ENCODE peak calls at places on chromosomes 1 and 21, in eight cellular contexts. Q is activated CD8-positive, alpha-beta T cell treated with anti-CD3 and anti-CD28 coated beads for 36 hours; E is endothelial cell; M is colonic mucosa; L is IMR-90; R is endodermal cell; A is esophagus squamous epithelium; F is GM06990. O is an unnamed sample.

GRCh38 chr21:46322351-46323226 is 1.1 kb downstream of the C21orf58 start:
- DNase-seq in L (peak), R (peak), Q (peak), M (peak), A (no peak), F (no peak), E (peak), O (no peak)

GRCh38 chr1:52022133-52022532 is 11.5 kb downstream of the KTI12 start:
- DNase-seq in E (no peak), A (no peak), L (no peak), M (no peak), R (no peak), Q (no peak), F (no peak), O (no peak)

GRCh38 chr1:25700124-25700523 is 83.5 kb downstream of the MAN1C1 start:
- DNase-seq in M (peak), F (no peak), L (peak), E (no peak), Q (no peak), R (no peak), A (no peak), O (no peak)

GRCh38 chr21:45549670-45550463 is 7.6 kb upstream of the SLC19A1 start:
- DNase-seq in Q (peak), E (no peak), R (peak), L (no peak), M (no peak), F (peak), A (no peak), O (peak)

GRCh38 chr1:162939035-162939434 is 78.1 kb upstream of the CCDC190 start:
- DNase-seq in L (no peak), A (no peak), E (no peak), F (no peak), M (no peak), R (no peak), Q (no peak), O (no peak)

GRCh38 chr1:36161656-36162531 is 5.9 kb downstream of the MAP7D1 start:
- DNase-seq in F (peak), M (no peak), A (no peak), L (no peak), R (peak), E (no peak), Q (peak), O (peak)

GRCh38 chr1:47814592-47815436 is 182.4 kb downstream of the TRABD2B start:
- DNase-seq in Q (no peak), F (no peak), M (no peak), R (no peak), E (no peak), L (no peak), A (no peak), O (no peak)

GRCh38 chr1:80113168-80114038 is 1106.9 kb upstream of the ADGRL4 start:
- DNase-seq in A (no peak), R (no peak), Q (no peak), L (no peak), M (no peak), F (no peak), E (no peak), O (no peak)

GRCh38 chr1:26811708-26812107 is 14.8 kb upstream of the ZDHHC18 start:
- DNase-seq in L (no peak), F (no peak), R (no peak), M (no peak), A (no peak), Q (no peak), E (no peak), O (no peak)

GRCh38 chr1:18410407-18410806 is 70.3 kb upstream of the KLHDC7A start:
- DNase-seq in F (no peak), Q (no peak), L (no peak), M (no peak), R (peak), E (no peak), A (no peak), O (no peak)

GRCh38 chr1:43847290-43847689 is 86.3 kb upstream of the ARTN start:
- DNase-seq in L (no peak), E (no peak), R (no peak), M (no peak), A (no peak), F (no peak), Q (no peak), O (no peak)

GRCh38 chr1:2143814-2144500 is 50.6 kb downstream of the FAAP20 start:
- DNase-seq in L (no peak), A (no peak), Q (no peak), R (no peak), E (no peak), F (no peak), M (no peak), O (no peak)

GRCh38 chr1:222167111-222167510 is 380.8 kb downstream of the HHIPL2 start:
- DNase-seq in A (no peak), E (peak), L (peak), R (peak), Q (peak), M (peak), F (no peak), O (peak)

GRCh38 chr1:933603-933940 is 9.8 kb downstream of the SAMD11 start:
- DNase-seq in E (no peak), L (no peak), A (no peak), R (peak), F (no peak), Q (no peak), M (no peak), O (no peak)

GRCh38 chr1:100443739-100444571 is 91.6 kb downstream of the CDC14A start:
- DNase-seq in R (no peak), L (peak), A (no peak), Q (peak), M (no peak), F (peak), E (no peak), O (no peak)

GRCh38 chr1:86375688-86376087 is 20.4 kb downstream of the ODF2L start:
- DNase-seq in A (no peak), Q (no peak), R (no peak), F (no peak), E (no peak), L (no peak), M (no peak), O (no peak)

GRCh38 chr1:194056169-194056568 is 869.8 kb upstream of the B3GALT2 start:
- DNase-seq in A (no peak), F (no peak), M (no peak), Q (no peak), E (no peak), R (no peak), L (no peak), O (no peak)

GRCh38 chr1:110433803-110434202 is 17.1 kb upstream of the PROK1 start:
- DNase-seq in M (no peak), L (peak), R (peak), A (no peak), F (no peak), Q (peak), E (peak), O (no peak)

GRCh38 chr1:12179111-12179519 is 12.3 kb downstream of the TNFRSF1B start:
- DNase-seq in M (no peak), R (no peak), Q (peak), F (peak), E (no peak), L (peak), A (no peak), O (no peak)

GRCh38 chr1:2041887-2042286 is 8.3 kb upstream of the PRKCZ start:
- DNase-seq in L (no peak), A (no peak), R (no peak), F (no peak), M (no peak), E (no peak), Q (no peak), O (no peak)

GRCh38 chr1:172851871-172852270 is 193.0 kb downstream of the FASLG start:
- DNase-seq in L (no peak), E (no peak), Q (no peak), R (no peak), M (no peak), A (no peak), F (no peak), O (no peak)

GRCh38 chr1:27487927-27488522 is 1.9 kb downstream of the WASF2 start:
- DNase-seq in Q (no peak), M (no peak), F (no peak), E (no peak), L (no peak), A (no peak), R (no peak), O (no peak)

GRCh38 chr1:99784809-99785255 is 18.4 kb upstream of the FRRS1 start:
- DNase-seq in Q (peak), F (peak), L (no peak), A (no peak), R (no peak), M (no peak), E (no peak), O (no peak)

GRCh38 chr1:17233675-17234074 is 15.2 kb upstream of the PADI3 start:
- DNase-seq in M (peak), L (peak), Q (no peak), R (no peak), F (no peak), E (no peak), A (no peak), O (no peak)

GRCh38 chr1:207034208-207034607 is 1.7 kb upstream of the C1orf116 start:
- DNase-seq in R (no peak), E (no peak), M (no peak), F (no peak), L (no peak), Q (no peak), A (no peak), O (no peak)

GRCh38 chr1:207034998-207035397 is 2.4 kb upstream of the C1orf116 start:
- DNase-seq in E (no peak), L (peak), F (no peak), A (no peak), Q (peak), M (no peak), R (no peak), O (no peak)

GRCh38 chr1:207033302-207033701 is 746 bp upstream of the C1orf116 start:
- DNase-seq in E (no peak), M (no peak), Q (no peak), F (no peak), A (no peak), R (no peak), L (no peak), O (no peak)

GRCh38 chr1:207036865-207037264 is 4.3 kb upstream of the C1orf116 start:
- DNase-seq in F (no peak), E (no peak), A (no peak), R (no peak), M (no peak), L (no peak), Q (no peak), O (no peak)

DNA sequence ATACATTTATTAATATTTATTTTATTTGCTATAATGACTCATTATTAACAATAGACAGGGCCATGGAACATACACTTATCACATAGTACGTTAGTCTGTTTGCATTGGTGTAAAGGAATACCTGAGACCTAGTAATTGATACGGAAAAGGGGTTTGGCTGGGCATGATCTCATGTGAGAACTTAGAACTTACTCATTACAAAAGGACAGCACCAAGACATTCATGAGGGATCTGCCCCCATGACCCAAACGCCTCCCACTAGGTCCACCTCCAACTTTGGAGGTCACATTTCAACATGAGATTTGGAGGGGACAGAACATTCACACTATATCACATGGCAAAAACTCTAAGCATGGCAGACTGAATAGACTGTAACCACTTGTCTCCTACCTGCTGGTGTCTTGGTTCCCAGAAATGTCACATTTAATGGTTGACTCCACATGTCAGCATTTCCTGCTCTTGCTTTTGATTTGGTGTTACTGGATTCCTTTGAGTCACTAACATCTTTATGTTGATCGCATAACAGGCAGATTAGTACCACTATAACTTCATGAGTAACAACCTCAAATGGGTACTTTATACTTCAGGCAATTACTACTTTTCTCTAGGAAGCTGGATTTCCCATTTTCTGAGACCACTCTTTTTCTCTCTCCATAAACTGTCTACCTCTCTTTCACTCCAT is 3.5 kb upstream of the C1orf116 start:
- DNase-seq in F (no peak), E (no peak), A (no peak), M (no peak), R (no peak), Q (no peak), L (no peak), O (no peak)
- TF ChIP-seq CTCF in F (no peak), E (no peak), A (no peak), M (no peak), R (no peak), Q (no peak), L (no peak), O (no peak)

DNA sequence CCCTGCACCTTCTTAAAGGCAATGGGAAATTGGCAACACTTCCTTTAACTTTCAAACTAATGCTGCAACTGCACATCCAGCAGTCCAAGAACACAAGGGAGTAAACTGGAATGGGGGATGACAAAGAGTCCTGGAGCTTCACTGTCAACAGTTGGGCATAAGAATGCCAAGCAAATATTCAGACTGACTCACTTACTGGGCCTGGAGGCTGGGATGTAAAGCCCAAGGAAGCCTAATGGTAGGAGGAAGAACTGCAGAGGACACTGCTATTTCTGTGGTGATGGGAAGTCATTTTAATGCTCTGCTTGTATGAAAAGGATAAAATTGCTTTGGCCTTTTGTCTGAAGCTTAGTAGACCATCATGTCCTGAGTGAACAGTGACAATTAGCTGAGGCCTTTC is 15.7 kb upstream of the DMRTA2 start:
- DNase-seq in R (no peak), F (no peak), E (no peak), A (no peak), Q (no peak), M (no peak), L (peak), O (no peak)
- TF ChIP-seq CTCF in R (peak), F (no peak), E (peak), A (no peak), Q (no peak), M (no peak), L (no peak), O (no peak)

GRCh38 chr21:29351691-29352090 is 53.0 kb downstream of the BACH1 start:
- DNase-seq in L (peak), F (no peak), Q (no peak), R (no peak), E (no peak), A (no peak), M (no peak), O (no peak)

GRCh38 chr21:29349702-29350101 is 51.0 kb downstream of the BACH1 start:
- DNase-seq in Q (no peak), L (no peak), R (no peak), E (no peak), M (no peak), F (no peak), A (no peak), O (no peak)

GRCh38 chr21:29347274-29347681 is 48.6 kb downstream of the BACH1 start:
- DNase-seq in F (no peak), M (no peak), L (peak), E (no peak), A (no peak), R (no peak), Q (no peak), O (no peak)

GRCh38 chr21:29346771-29347170 is 48.0 kb downstream of the BACH1 start:
- DNase-seq in F (no peak), L (no peak), Q (no peak), A (no peak), R (no peak), M (no peak), E (no peak), O (no peak)

DNA sequence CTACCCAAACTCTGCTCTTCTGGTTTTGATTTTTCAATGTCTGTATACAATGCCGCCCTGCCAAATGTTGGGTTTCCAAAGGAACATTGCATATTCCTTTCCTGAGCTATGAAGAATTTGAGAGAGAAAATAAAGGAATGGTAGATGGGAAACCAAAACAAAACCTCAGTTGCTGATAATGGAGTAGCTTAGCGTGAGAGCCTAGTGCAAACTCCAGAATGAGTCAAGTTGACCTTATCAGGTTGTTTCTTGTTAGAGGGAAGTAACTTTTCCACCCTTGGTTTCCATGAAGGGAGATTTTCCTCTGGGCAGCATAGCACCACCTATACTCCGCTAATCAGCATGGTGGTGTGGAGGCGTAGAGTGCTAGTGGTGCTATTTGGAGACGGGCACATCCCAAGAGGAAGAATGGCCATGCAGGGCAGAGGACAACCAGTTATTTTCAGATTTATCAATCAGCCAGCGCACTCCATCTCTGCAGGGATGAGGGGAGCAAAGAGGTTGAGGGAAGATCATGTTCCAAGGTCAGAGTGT is 51.6 kb downstream of the BACH1 start:
- DNase-seq in M (no peak), Q (no peak), F (no peak), R (no peak), A (no peak), L (peak), E (no peak), O (no peak)
- TF ChIP-seq CTCF in M (no peak), Q (no peak), F (no peak), R (no peak), A (no peak), L (no peak), E (no peak), O (no peak)

GRCh38 chr1:155077758-155078495 is 710 bp upstream of the EFNA3 start:
- DNase-seq in E (no peak), F (no peak), R (peak), Q (no peak), A (no peak), L (no peak), M (no peak), O (no peak)

GRCh38 chr1:155077346-155077745 is 1.3 kb upstream of the EFNA3 start:
- DNase-seq in A (no peak), F (no peak), M (no peak), R (peak), L (no peak), Q (no peak), E (no peak), O (no peak)

GRCh38 chr1:155073377-155074272 is 5.0 kb upstream of the EFNA3 start:
- DNase-seq in F (no peak), L (no peak), A (no peak), M (no peak), E (no peak), Q (peak), R (no peak), O (no peak)

GRCh38 chr1:155076371-155076770 is 2.3 kb upstream of the EFNA3 start:
- DNase-seq in R (no peak), A (no peak), F (no peak), E (no peak), L (no peak), Q (no peak), M (no peak), O (no peak)

GRCh38 chr1:155075535-155075934 is 3.1 kb upstream of the EFNA3 start:
- DNase-seq in R (no peak), Q (no peak), M (no peak), F (no peak), L (no peak), A (no peak), E (no peak), O (no peak)
- TF ChIP-seq CTCF in R (no peak), Q (no peak), M (no peak), F (no peak), L (no peak), A (no peak), E (no peak), O (no peak)

DNA sequence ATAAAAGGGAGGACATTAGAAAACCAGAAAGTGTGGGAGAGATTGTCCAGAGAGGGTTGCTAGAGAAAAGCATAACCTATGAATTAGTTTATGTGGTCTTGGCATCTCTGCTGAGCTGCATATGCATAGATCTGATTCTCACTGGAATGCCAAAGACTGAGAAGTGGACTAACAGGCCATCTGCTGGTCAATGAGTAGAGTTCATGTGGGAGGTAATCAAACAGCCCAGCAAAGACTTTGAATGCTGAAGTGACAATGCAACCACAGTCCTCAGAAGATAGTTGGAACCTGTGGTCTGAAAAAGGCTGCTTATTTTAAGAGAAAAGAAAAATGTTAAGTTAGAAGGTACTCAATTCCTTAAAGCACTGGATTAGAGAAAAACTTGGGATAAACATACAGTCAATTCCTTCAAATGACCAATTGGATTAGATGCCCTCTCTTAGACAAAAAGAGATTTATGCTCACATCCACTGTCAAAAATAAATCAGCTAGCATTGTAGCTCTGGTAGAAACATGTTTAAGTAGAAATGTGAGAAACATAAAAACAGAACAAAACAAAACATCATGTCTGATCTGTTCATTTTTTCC is 382.8 kb downstream of the AMY1C start:
- DNase-seq in M (no peak), Q (no peak), A (no peak), F (no peak), L (peak), E (peak), R (peak), O (peak)
- TF ChIP-seq CTCF in M (peak), Q (no peak), A (no peak), F (peak), L (no peak), E (peak), R (peak), O (peak)

DNA sequence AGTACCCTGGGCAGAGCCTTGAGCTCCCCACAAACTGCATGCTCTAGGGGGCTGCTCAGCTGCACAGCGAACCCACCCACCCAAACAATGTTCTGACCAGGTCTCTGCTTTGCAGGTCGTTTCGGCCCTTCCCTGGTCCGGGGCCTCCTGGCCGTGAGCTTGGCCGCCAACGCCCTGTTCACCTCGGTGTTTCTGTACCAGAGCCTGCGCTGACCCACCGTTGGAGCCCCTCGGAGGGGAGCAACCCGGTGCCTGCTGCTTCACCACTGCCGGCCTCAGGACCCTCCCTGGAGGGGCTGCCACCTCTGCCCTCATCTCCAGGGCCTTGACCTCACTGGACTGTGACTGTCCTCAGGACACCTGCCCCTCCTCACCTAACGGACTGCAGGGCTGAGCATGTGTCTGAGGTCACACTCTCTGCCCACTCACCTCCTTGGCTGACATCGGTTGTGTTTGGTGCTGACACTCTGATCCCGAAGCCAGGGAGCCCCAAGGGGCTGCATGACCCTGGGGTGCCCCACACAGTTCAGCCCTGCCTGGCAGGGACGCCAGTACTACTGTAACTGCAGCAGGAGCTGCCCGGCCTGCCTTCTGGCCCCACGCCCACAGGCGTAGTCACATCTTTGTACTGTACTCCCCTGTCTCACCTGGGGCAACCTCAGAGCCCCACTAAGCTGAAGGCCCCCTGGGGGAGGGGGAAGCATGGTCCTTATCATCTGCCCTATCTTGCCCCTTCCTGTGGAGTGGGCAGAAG is 24.3 kb downstream of the TMEM201 start:
- DNase-seq in R (no peak), Q (no peak), A (no peak), M (no peak), E (no peak), L (no peak), F (no peak), O (no peak)
- TF ChIP-seq CTCF in R (no peak), Q (no peak), A (no peak), M (no peak), E (no peak), L (no peak), F (no peak), O (no peak)

O was measured in GM13976.